ENCODE peak calls at places on chromosomes 5 and 9, in ten cellular contexts. O, R, Z, U, T, F, P, X, N and V are unnamed samples.
A peak's percentile ranks its signal among the peaks of the same experiment; 100 is the strongest.

GRCh38 chr9:23938908-23939307 is 112.9 kb upstream of the ELAVL2 start:
- DNase-seq in U (no peak), F (no peak), X (no peak), O (no peak), P (no peak), R (no peak), N (no peak), T (no peak), Z (no peak), V (no peak)

GRCh38 chr5:172801184-172801671 is 30.2 kb upstream of the DUSP1 start:
- DNase-seq in Z (no peak), X (no peak), P (no peak), T (peak; percentile 97), N (no peak), U (no peak), F (no peak), O (no peak), R (no peak), V (no peak)

GRCh38 chr9:18343799-18344198 is 130.2 kb upstream of the ADAMTSL1 start:
- DNase-seq in P (no peak), F (no peak), N (no peak), X (no peak), U (no peak), T (peak; percentile 47), Z (no peak), R (no peak), O (no peak), V (no peak)

GRCh38 chr9:69996947-69997346 is 46.7 kb upstream of the MAMDC2 start:
- DNase-seq in X (no peak), F (no peak), U (no peak), N (no peak), Z (no peak), R (no peak), P (no peak), O (no peak), T (no peak), V (no peak)

GRCh38 chr9:79193506-79194223 is 378.1 kb upstream of the TLE4 start:
- DNase-seq in Z (no peak), F (no peak), P (no peak), O (no peak), T (no peak), R (no peak), U (no peak), X (no peak), N (no peak), V (no peak)

GRCh38 chr9:94160594-94161501 is 76.6 kb downstream of the PTPDC1 start:
- DNase-seq in X (no peak), Z (no peak), F (no peak), R (no peak), P (no peak), T (no peak), U (no peak), N (no peak), O (no peak), V (no peak)

GRCh38 chr5:74094096-74094778 is 468.2 kb downstream of the ARHGEF28 start:
- DNase-seq in P (no peak), X (no peak), R (no peak), T (peak; percentile 37), O (no peak), U (no peak), Z (no peak), N (no peak), F (no peak), V (no peak)

GRCh38 chr9:112866662-112867274 is 23.9 kb downstream of the SLC46A2 start:
- DNase-seq in X (no peak), F (no peak), Z (no peak), T (no peak), R (no peak), N (no peak), O (no peak), U (no peak), P (peak; percentile 46), V (no peak)

GRCh38 chr5:145834917-145835838 is at the start of gene PRELID2:
- DNase-seq in Z (peak; percentile 91), N (peak; percentile 92), T (peak; percentile 80), X (peak; percentile 32), P (peak; percentile 90), F (peak; percentile 94), R (peak; percentile 10), U (peak; percentile 92), O (peak; percentile 61), V (peak; percentile 93)

GRCh38 chr5:138021771-138022170 is 11.1 kb downstream of the FAM13B start:
- DNase-seq in X (no peak), N (no peak), T (no peak), R (no peak), Z (no peak), O (no peak), P (no peak), F (no peak), U (no peak), V (no peak)

GRCh38 chr5:139342423-139342723 is 719 bp downstream of the PAIP2 start:
- DNase-seq in Z (no peak), U (no peak), O (no peak), R (no peak), N (no peak), P (peak; percentile 93), F (no peak), X (peak; percentile 80), T (no peak), V (no peak)

GRCh38 chr9:120358877-120359276 is 221.1 kb downstream of the CDK5RAP2 start:
- DNase-seq in R (no peak), F (no peak), X (no peak), N (no peak), U (no peak), T (no peak), O (no peak), P (no peak), Z (no peak), V (no peak)

GRCh38 chr9:120363697-120364096 is 216.3 kb downstream of the CDK5RAP2 start:
- DNase-seq in Z (no peak), P (no peak), U (no peak), T (no peak), F (no peak), X (no peak), R (no peak), O (no peak), N (no peak), V (no peak)

GRCh38 chr9:120360046-120360445 is 219.9 kb downstream of the CDK5RAP2 start:
- DNase-seq in R (no peak), T (no peak), O (no peak), P (no peak), X (no peak), Z (no peak), N (no peak), F (no peak), U (no peak), V (no peak)

GRCh38 chr9:120362446-120362845 is 217.5 kb downstream of the CDK5RAP2 start:
- DNase-seq in O (no peak), F (no peak), P (no peak), T (peak; percentile 19), R (no peak), U (no peak), X (no peak), Z (no peak), N (no peak), V (no peak)

DNA sequence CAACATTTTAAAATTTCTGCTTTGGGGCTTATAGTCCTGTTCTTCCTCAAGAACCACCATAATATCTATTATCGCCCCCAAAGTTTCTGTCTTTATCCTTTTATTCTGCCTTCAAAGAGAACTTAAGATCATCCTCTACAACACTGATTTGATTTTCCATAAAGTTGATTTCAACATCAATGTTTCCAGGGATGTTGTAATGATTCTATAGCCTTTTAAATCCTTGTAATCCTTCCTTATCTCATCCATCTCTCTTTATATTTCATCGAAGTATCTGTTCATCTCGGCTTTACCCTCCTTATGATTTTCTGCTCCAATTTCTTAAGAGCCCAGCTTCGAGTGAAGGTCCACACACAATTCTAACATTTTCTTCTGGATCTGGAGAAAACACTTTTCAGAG is 218.4 kb downstream of the CDK5RAP2 start:
- DNase-seq in N (no peak), P (no peak), R (no peak), O (no peak), T (no peak), Z (no peak), F (no peak), X (no peak), U (no peak), V (no peak)
- TF ChIP-seq CTCF in N (no peak), P (no peak), R (no peak), O (no peak), T (no peak), Z (no peak), F (no peak), X (no peak), U (no peak), V (no peak)

DNA sequence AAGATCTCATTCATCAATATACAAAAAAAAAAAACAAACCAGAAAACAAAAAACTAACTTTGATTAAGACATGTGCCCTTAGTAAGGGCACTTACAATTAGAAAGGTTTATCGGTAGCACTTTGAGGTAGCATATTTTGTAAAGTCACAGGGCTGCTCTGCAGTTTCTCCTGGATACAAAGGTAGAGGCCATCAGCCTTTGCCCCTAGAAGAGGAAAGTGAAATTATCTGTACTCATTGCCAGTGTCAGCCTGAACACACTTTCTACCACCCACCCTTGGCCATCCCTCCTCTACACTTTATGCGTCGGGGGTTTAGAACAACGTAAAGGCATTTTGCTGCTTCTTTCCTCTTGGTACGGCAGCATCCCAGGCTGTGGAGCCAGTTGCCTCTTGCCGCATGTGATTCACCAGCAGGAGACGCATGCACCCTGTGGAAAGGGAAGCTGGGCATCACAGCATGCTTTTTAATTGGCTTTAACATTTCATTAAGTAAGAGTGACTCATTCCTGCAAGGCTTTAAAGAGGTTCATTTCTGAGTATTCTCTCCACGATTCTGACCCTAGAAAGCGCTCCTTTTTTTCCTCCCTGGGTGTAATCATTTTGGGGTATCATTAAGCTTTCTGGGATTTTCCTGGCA is 84.6 kb downstream of the CEMIP2 start:
- DNase-seq in Z (no peak), T (peak; percentile 82), F (no peak), X (no peak), P (no peak), O (no peak), N (no peak), R (no peak), U (no peak), V (no peak)
- H3K9me3 ChIP-seq in Z (no peaks in the 10 kb centered on the region), T (no peaks in the 10 kb centered on the region), F (no peaks in the 10 kb centered on the region), X (no peaks in the 10 kb centered on the region), P (no peaks in the 10 kb centered on the region), O (no peaks in the 10 kb centered on the region), N (no peaks in the 10 kb centered on the region), R (no peaks in the 10 kb centered on the region), U (no peaks in the 10 kb centered on the region), V (no peaks in the 10 kb centered on the region)

GRCh38 chr9:37079370-37080164 is 40.8 kb upstream of the ZCCHC7 start:
- DNase-seq in N (peak; percentile 95), U (peak; percentile 96), Z (peak; percentile 95), R (peak; percentile 67), P (peak; percentile 88), F (peak; percentile 94), O (peak; percentile 89), X (peak; percentile 90), T (peak; percentile 84), V (peak; percentile 98)
- H3K4me1 ChIP-seq in N (peaks cover 24% of the 10 kb centered on the region), U (peaks cover 12% of the 10 kb centered on the region), Z (peaks cover 26% of the 10 kb centered on the region), R (no peaks in the 10 kb centered on the region), P (peaks cover 9% of the 10 kb centered on the region), F (peaks cover 13% of the 10 kb centered on the region), O (peaks cover 6% of the 10 kb centered on the region), X (peaks cover 41% of the 10 kb centered on the region), T (no peaks in the 10 kb centered on the region), V (peaks cover 2% of the 10 kb centered on the region)

DNA sequence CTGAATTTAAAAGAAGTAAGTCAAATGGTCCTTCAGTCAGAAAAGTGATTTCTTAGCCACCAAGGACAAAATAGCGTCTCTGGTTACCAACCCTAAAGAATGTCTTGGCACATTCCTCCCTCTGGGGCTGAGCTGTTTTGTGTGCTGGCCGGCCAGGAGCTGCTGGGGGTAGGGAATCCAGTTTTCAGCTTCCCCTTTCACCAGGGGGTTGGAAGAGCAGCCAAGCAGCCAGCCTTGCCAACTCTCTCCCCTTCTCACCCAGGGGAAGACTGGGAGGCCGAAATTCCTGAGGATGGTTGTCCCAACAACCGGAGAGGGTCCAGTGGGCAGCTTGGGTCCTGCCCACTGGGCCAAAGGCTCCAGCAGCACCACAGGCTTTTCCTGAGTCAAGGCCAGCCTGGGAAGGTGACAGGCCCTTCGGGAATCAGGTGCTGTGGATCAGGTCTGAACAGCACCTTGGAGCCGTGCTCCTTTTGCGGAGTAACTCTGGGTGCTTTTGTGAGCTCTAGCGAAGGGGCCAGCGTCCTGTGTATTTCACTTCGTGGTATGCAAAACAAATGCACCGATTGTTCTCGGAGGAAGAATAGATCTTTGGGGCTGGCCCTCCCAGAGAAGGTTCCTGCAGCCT is 4.2 kb downstream of the WWC1 start:
- DNase-seq in F (peak; percentile 71), R (no peak), N (no peak), P (no peak), U (no peak), X (no peak), T (peak; percentile 68), O (peak; percentile 90), Z (no peak), V (peak; percentile 75)
- TF ChIP-seq CTCF in F (peak; percentile 28), R (peak; percentile 50), N (peak; percentile 29), P (no peak), U (no peak), X (no peak), T (peak; percentile 68), O (peak; percentile 25), Z (peak; percentile 15), V (peak; percentile 31)